ENCODE peak calls at places on chromosomes 12 and 14, in five cellular contexts. M is stimulated activated CD4-positive, alpha-beta T cell treated with anti-CD3 and anti-CD28 coated beads, Interleukin-15, amount 100 ng/mL, for 24 hours; S is AG08396; R is HEK293T; C is GM04504. K is an unnamed sample.

GRCh38 chr12:116048886-116049285 is 228.6 kb downstream of the MED13L start:
- DNase-seq in R (no peak), M (no peak), C (no peak), S (no peak), K (no peak)

GRCh38 chr12:55629058-55629841 is 7.4 kb upstream of the OR10P1 start:
- DNase-seq in M (peak; percentile 38), S (no peak), C (no peak), R (no peak), K (no peak)

GRCh38 chr12:6927999-6928702 is 392 bp downstream of the ATN1 start:
- DNase-seq in R (no peak), S (no peak), C (no peak), M (no peak), K (no peak)

GRCh38 chr12:107845980-107846659 is 71.6 kb downstream of the ASCL4 start:
- DNase-seq in S (peak; percentile 8), M (no peak), R (no peak), C (no peak), K (no peak)

GRCh38 chr14:42200951-42201350 is 594.3 kb downstream of the LRFN5 start:
- DNase-seq in C (no peak), M (no peak), R (no peak), S (no peak), K (no peak)

GRCh38 chr12:30251546-30251945 is 444.1 kb downstream of the IPO8 start:
- DNase-seq in C (no peak), M (no peak), S (no peak), R (no peak), K (no peak)

GRCh38 chr12:26833692-26834168 is 736 bp upstream of the ITPR2 start:
- DNase-seq in C (no peak), M (peak; percentile 56), R (peak; percentile 35), S (peak; percentile 25), K (no peak)

GRCh38 chr12:109741970-109742372 is 28.3 kb downstream of the FAM222A start:
- DNase-seq in C (no peak), R (no peak), M (no peak), S (no peak), K (no peak)

GRCh38 chr12:27703720-27704452 is 6.7 kb upstream of the MRPS35 start:
- DNase-seq in S (peak; percentile 64), R (peak; percentile 73), C (peak; percentile 75), M (peak; percentile 81), K (peak; percentile 57)

GRCh38 chr12:94318178-94318577 is 141.5 kb downstream of the CEP83 start:
- DNase-seq in S (no peak), R (no peak), C (no peak), M (no peak), K (no peak)

GRCh38 chr12:457676-458075 is 2.1 kb upstream of the B4GALNT3 start:
- DNase-seq in C (no peak), M (no peak), S (no peak), R (no peak), K (no peak)

GRCh38 chr12:59472273-59472672 is 123.6 kb upstream of the SLC16A7 start:
- DNase-seq in C (no peak), S (no peak), M (peak; percentile 8), R (no peak), K (no peak)

GRCh38 chr12:115383668-115384067 is 699.7 kb upstream of the TBX3 start:
- DNase-seq in C (no peak), M (no peak), R (no peak), S (peak; percentile 53), K (peak; percentile 96)

GRCh38 chr12:14216405-14217294 is 148.8 kb upstream of the ATF7IP start:
- DNase-seq in R (no peak), C (no peak), M (no peak), S (no peak), K (no peak)

GRCh38 chr12:124592050-124592449 is 24.6 kb upstream of the NCOR2 start:
- DNase-seq in M (no peak), C (peak; percentile 48), S (peak; percentile 73), R (no peak), K (peak; percentile 40)

GRCh38 chr14:100071545-100071944 is 6.3 kb downstream of the EVL start:
- DNase-seq in M (peak; percentile 44), R (no peak), S (no peak), C (no peak), K (no peak)

GRCh38 chr12:95548056-95548538 is 3.2 kb downstream of the USP44 start:
- DNase-seq in M (peak; percentile 58), C (no peak), R (peak; percentile 58), S (peak; percentile 50), K (no peak)

GRCh38 chr14:23446291-23446851 is 10.9 kb upstream of the MYH7 start:
- DNase-seq in S (no peak), M (no peak), R (peak; percentile 2), C (no peak), K (no peak)

GRCh38 chr12:129911437-129912049 is 7.7 kb upstream of the TMEM132D start:
- DNase-seq in M (peak; percentile 44), R (peak; percentile 65), S (no peak), C (no peak), K (no peak)

GRCh38 chr12:94872671-94873367 is 130.7 kb downstream of the NDUFA12 start:
- DNase-seq in M (peak; percentile 5), S (no peak), C (no peak), R (peak; percentile 19), K (no peak)

GRCh38 chr12:19771858-19772257 is 332.6 kb downstream of the AEBP2 start:
- DNase-seq in M (no peak), S (peak; percentile 49), C (no peak), R (no peak), K (peak; percentile 94)

GRCh38 chr14:67515386-67516079 is 17.6 kb upstream of the PLEKHH1 start:
- DNase-seq in R (peak; percentile 40), M (peak; percentile 59), C (no peak), S (peak; percentile 59), K (no peak)

GRCh38 chr12:13204428-13204827 is 7.9 kb downstream of the EMP1 start:
- DNase-seq in C (no peak), R (no peak), M (no peak), S (no peak), K (no peak)

GRCh38 chr14:51093371-51094281 is 1.3 kb downstream of the TRIM9 start:
- DNase-seq in S (no peak), M (peak; percentile 70), C (no peak), R (peak; percentile 49), K (no peak)

GRCh38 chr14:105060751-105061427 is 4.3 kb downstream of the GPR132 start:
- DNase-seq in R (no peak), S (no peak), C (no peak), M (peak; percentile 61), K (no peak)

GRCh38 chr14:68970096-68970612 is 8.9 kb downstream of the ACTN1 start:
- DNase-seq in R (no peak), M (no peak), S (no peak), C (no peak), K (no peak)

GRCh38 chr14:30129795-30130194 is 202.1 kb upstream of the PRKD1 start:
- DNase-seq in R (no peak), M (no peak), C (no peak), S (no peak), K (no peak)

GRCh38 chr12:122097641-122098364 is 19.2 kb downstream of the MLXIP start:
- DNase-seq in M (no peak), R (no peak), C (no peak), S (peak; percentile 36), K (peak; percentile 67)

GRCh38 chr12:30687265-30687986 is 8.2 kb downstream of the IPO8 start:
- DNase-seq in R (no peak), M (no peak), S (no peak), C (no peak), K (no peak)

GRCh38 chr12:55738113-55739024 is 4.6 kb upstream of the GDF11 start:
- DNase-seq in S (peak; percentile 78), R (peak; percentile 76), C (peak; percentile 64), M (peak; percentile 89), K (peak; percentile 82)

GRCh38 chr12:25690996-25691864 is 138.1 kb upstream of the LMNTD1 start:
- DNase-seq in C (no peak), R (no peak), S (no peak), M (no peak), K (no peak)

K was measured in NCI-H226.